ENCODE peak calls at places on chromosomes 4 and X, in ten cellular contexts. H is nephron progenitor cell, J is GM10248, G is progenitor cell of endocrine pancreas, M is RWPE1, T is thoracic aorta, X is dorsolateral prefrontal cortex, C is WTC11, B is lower lobe of right lung, D is epithelial cell of proximal tubule. F is an unnamed sample.

GRCh38 chr4:1611501-1611870 is 72.6 kb downstream of the FAM53A start:
- DNase-seq in J (no peak), C (no peak), M (no peak), X (no peak), D (no peak), G (no peak), T (no peak), B (no peak), H (no peak), F (no peak)

GRCh38 chr4:152973614-152974200 is 37.6 kb downstream of the FHDC1 start:
- DNase-seq in H (no peak), M (no peak), J (no peak), X (no peak), D (no peak), G (no peak), B (no peak), C (no peak), T (no peak), F (no peak)

GRCh38 chr4:40581254-40582140 is 48.2 kb downstream of the RBM47 start:
- DNase-seq in C (no peak), D (no peak), J (no peak), M (no peak), B (no peak), G (no peak), H (no peak), X (no peak), T (no peak), F (no peak)

GRCh38 chrX:133434197-133434820 is 19.0 kb upstream of the GPC4 start:
- DNase-seq in X (no peak), B (no peak), J (no peak), C (no peak), T (no peak), G (no peak), D (no peak), H (no peak), M (no peak), F (no peak)

GRCh38 chr4:161581262-161581661 is 582.5 kb downstream of the FSTL5 start:
- DNase-seq in J (no peak), B (no peak), G (no peak), T (no peak), C (no peak), X (no peak), H (no peak), D (no peak), M (no peak), F (no peak)

GRCh38 chrX:38293741-38294140 is 33.6 kb downstream of the RPGR start:
- DNase-seq in H (no peak), D (no peak), C (no peak), M (no peak), T (no peak), G (no peak), J (no peak), B (no peak), X (no peak), F (no peak)

GRCh38 chr4:152089564-152089963 is 328.8 kb upstream of the GATB start:
- DNase-seq in C (no peak), X (no peak), H (no peak), T (no peak), M (no peak), G (no peak), D (no peak), J (no peak), B (no peak), F (no peak)

GRCh38 chrX:78746496-78746895 is 1.0 kb upstream of the LPAR4 start:
- DNase-seq in X (no peak), H (peak; percentile 16), T (no peak), D (no peak), G (no peak), J (no peak), C (peak; percentile 23), B (no peak), M (no peak), F (no peak)

GRCh38 chr4:113064244-113064643 is 14.8 kb downstream of the ANK2 start:
- DNase-seq in C (peak; percentile 82), X (no peak), B (no peak), G (peak; percentile 14), J (no peak), M (no peak), D (no peak), T (no peak), H (no peak), F (no peak)

GRCh38 chr4:145525291-145525740 is 43.7 kb downstream of the SMAD1 start:
- DNase-seq in G (no peak), M (no peak), D (no peak), H (no peak), C (no peak), J (no peak), T (no peak), X (no peak), B (no peak), F (no peak)

GRCh38 chrX:68945603-68946228 is 116.9 kb downstream of the EFNB1 start:
- DNase-seq in T (no peak), J (peak; percentile 3), H (no peak), X (no peak), D (no peak), M (peak; percentile 9), B (no peak), G (peak; percentile 8), C (peak; percentile 64), F (peak; percentile 68)

GRCh38 chr4:2913168-2913567 is 50.0 kb downstream of the NOP14 start:
- DNase-seq in C (no peak), D (no peak), B (peak; percentile 72), G (no peak), J (no peak), X (no peak), T (no peak), H (no peak), M (no peak), F (no peak)

GRCh38 chr4:183906736-183907651 is 1.9 kb downstream of the STOX2 start:
- DNase-seq in D (no peak), J (no peak), H (peak; percentile 51), G (peak; percentile 12), B (no peak), T (no peak), C (peak; percentile 50), X (no peak), M (no peak), F (no peak)

GRCh38 chr4:84363256-84363655 is 135.8 kb downstream of the NKX6-1 start:
- DNase-seq in C (no peak), J (no peak), H (no peak), G (no peak), T (no peak), X (no peak), M (no peak), B (no peak), D (no peak), F (no peak)

GRCh38 chr4:34158883-34159282 is 2085.4 kb downstream of the ARAP2 start:
- DNase-seq in B (no peak), C (no peak), G (no peak), D (no peak), X (no peak), J (no peak), H (no peak), M (peak; percentile 21), T (no peak), F (no peak)

GRCh38 chrX:119696251-119696890 is 3.4 kb upstream of the SEPTIN6 start:
- DNase-seq in X (no peak), D (no peak), J (no peak), G (no peak), C (no peak), B (no peak), T (no peak), M (no peak), H (no peak), F (no peak)

DNA sequence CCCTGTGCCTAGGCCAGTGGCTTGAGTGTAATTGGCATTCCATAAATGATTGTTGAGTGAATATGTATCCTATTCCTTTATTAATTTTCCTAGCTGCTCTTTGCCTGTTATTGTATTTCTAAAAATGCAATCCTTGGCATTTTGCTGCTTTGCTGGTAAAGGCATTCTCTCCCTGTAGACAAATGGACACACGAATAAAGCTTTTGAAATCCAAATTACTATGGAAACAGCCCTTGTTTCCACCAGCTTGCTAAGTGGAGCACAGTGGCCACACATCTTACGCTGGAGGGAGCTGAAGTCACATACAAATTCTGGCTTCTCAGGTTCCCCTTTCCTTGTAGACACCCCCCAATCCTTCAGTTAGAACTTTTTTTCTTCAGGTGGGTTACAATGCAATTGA is 66.3 kb downstream of the AGA start:
- DNase-seq in D (no peak), X (no peak), J (no peak), M (no peak), G (no peak), B (no peak), C (no peak), T (no peak), H (no peak), F (no peak)
- TF ChIP-seq CTCF in D (no peak), X (no peak), J (no peak), M (no peak), G (no peak), B (no peak), C (no peak), T (no peak), H (no peak), F (no peak)

DNA sequence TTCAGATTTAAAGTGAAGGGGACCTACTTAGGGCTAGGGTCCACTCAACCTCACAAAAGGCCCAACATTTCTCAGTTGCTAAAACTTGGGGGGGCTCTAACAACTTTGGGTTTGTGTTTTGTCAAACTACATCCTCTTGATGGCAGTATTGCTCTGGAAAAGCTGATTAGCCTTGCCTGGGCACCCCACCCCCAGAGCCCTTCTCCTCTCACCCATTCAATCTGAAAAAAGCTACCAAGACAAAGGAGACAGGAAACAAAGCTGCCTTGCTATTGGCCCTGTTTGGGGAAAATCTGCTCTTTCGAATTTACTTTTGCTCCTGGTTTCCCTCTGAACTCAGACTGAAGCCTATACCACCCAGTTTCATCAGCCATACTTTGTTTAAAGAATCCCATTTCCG is 195.2 kb upstream of the STK26 start:
- DNase-seq in H (peak; percentile 26), G (no peak), M (no peak), B (no peak), J (peak; percentile 28), T (no peak), D (no peak), C (peak; percentile 23), X (no peak), F (peak; percentile 30)
- TF ChIP-seq CTCF in H (peak; percentile 13), G (peak; percentile 49), M (no peak), B (no peak), J (peak; percentile 25), T (no peak), D (no peak), C (no peak), X (no peak), F (no peak)

DNA sequence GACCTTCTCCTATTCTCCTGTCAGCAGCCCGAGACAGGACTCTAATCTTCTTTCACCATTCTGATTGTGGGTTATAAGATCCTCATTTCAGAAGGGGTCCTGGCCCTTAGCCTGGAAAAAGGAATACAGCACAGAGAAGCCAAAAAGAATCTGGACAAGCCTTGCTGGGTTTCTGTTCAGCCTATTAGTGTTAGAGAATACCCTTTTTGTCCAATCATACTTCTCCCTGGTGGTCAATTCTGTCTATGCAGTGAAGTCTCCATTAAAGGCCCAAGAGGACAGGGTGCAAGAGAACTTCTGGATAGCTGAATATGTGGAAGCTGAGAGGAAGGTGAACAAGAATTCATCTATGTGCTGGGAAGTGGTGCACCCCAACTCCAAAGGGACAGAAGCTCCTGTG is 105.7 kb upstream of the AGA start:
- DNase-seq in T (no peak), M (no peak), B (no peak), X (no peak), C (no peak), G (no peak), H (no peak), J (no peak), D (no peak), F (no peak)
- TF ChIP-seq CTCF in T (no peak), M (no peak), B (no peak), X (no peak), C (no peak), G (no peak), H (no peak), J (no peak), D (peak; percentile 14), F (no peak)

GRCh38 chr4:10074767-10075105 is 41.9 kb downstream of the WDR1 start:
- DNase-seq in X (peak; percentile 44), T (no peak), G (no peak), B (no peak), D (no peak), C (peak; percentile 11), M (peak; percentile 29), H (no peak), J (peak; percentile 19), F (peak; percentile 68)
- TF ChIP-seq CTCF in X (no peak), T (peak; percentile 16), G (peak; percentile 16), B (peak; percentile 21), D (peak; percentile 68), C (no peak), M (peak; percentile 33), H (peak; percentile 7), J (peak; percentile 28), F (peak; percentile 39)

F was measured in MCF 10A.